ENCODE peak calls at places on chromosome 5, in eight cellular contexts. M is dorsolateral prefrontal cortex, J is GM23338, T is psoas muscle, N is hepatocyte, O is PC-3, V is foreskin fibroblast, F is thyroid gland. D is an unnamed sample.

GRCh38 chr5:134604908-134605307 is 27.7 kb downstream of the SAR1B start:
- DNase-seq in N (no peak), T (no peak), F (no peak), J (no peak), V (no peak), O (no peak), M (no peak), D (no peak)

GRCh38 chr5:89729623-89730390 is 679.7 kb downstream of the CETN3 start:
- DNase-seq in V (peak), N (peak), F (no peak), T (no peak), M (no peak), O (peak), J (no peak), D (no peak)

GRCh38 chr5:11563822-11564221 is 340.4 kb downstream of the CTNND2 start:
- DNase-seq in M (no peak), F (no peak), N (no peak), T (no peak), O (no peak), J (no peak), V (no peak), D (no peak)

GRCh38 chr5:21919417-21920022 is 933.6 kb downstream of the CDH12 start:
- DNase-seq in N (peak), T (no peak), F (no peak), M (peak), V (peak), O (peak), J (peak), D (peak)

GRCh38 chr5:102540251-102540812 is 41.5 kb upstream of the SLCO6A1 start:
- DNase-seq in V (no peak), J (no peak), O (no peak), N (no peak), M (no peak), T (no peak), F (no peak), D (no peak)

GRCh38 chr5:173448856-173449255 is 120.6 kb upstream of the STC2 start:
- DNase-seq in J (no peak), M (no peak), T (no peak), V (no peak), F (no peak), N (no peak), O (no peak), D (no peak)

GRCh38 chr5:80083115-80083890 is 48.2 kb downstream of the THBS4 start:
- DNase-seq in V (peak), T (no peak), F (peak), N (peak), O (peak), J (peak), M (peak), D (peak)

GRCh38 chr5:68543212-68543611 is 327.7 kb downstream of the PIK3R1 start:
- DNase-seq in J (no peak), N (no peak), M (no peak), V (no peak), O (no peak), F (peak), T (no peak), D (no peak)

GRCh38 chr5:7425830-7426229 is 29.9 kb downstream of the ADCY2 start:
- DNase-seq in O (no peak), T (no peak), N (no peak), J (no peak), M (no peak), V (no peak), F (no peak), D (no peak)

GRCh38 chr5:80070338-80071056 is 35.3 kb downstream of the THBS4 start:
- DNase-seq in N (no peak), V (peak), J (no peak), T (no peak), M (no peak), O (no peak), F (no peak), D (no peak)

GRCh38 chr5:20554001-20554400 is 566.0 kb upstream of the CDH18 start:
- DNase-seq in O (peak), J (no peak), V (no peak), M (no peak), T (no peak), N (no peak), F (no peak), D (no peak)

GRCh38 chr5:97554992-97555981 is 372.2 kb upstream of the RIOK2 start:
- DNase-seq in V (peak), F (no peak), J (no peak), M (no peak), O (no peak), T (no peak), N (no peak), D (no peak)

GRCh38 chr5:125281662-125282061 is 535.2 kb upstream of the ZNF608 start:
- DNase-seq in V (no peak), F (no peak), M (no peak), O (no peak), N (no peak), T (no peak), J (no peak), D (no peak)

GRCh38 chr5:14105717-14106435 is 37.3 kb upstream of the TRIO start:
- DNase-seq in M (no peak), V (peak), N (peak), T (peak), F (peak), O (peak), J (no peak), D (peak)

GRCh38 chr5:103582364-103582763 is 19.8 kb upstream of the NUDT12 start:
- DNase-seq in O (peak), V (peak), M (no peak), T (no peak), F (peak), N (peak), J (peak), D (peak)

GRCh38 chr5:57804500-57804899 is 321.9 kb upstream of the ACTBL2 start:
- DNase-seq in F (no peak), J (no peak), V (no peak), O (no peak), T (no peak), N (no peak), M (no peak), D (no peak)

GRCh38 chr5:150710165-150710564 is 9.3 kb upstream of the RBM22 start:
- DNase-seq in F (no peak), O (peak), J (peak), T (no peak), N (no peak), M (no peak), V (no peak), D (no peak)

GRCh38 chr5:174531782-174532191 is 192.6 kb upstream of the MSX2 start:
- DNase-seq in J (no peak), O (peak), F (no peak), T (no peak), V (no peak), M (no peak), N (no peak), D (no peak)

GRCh38 chr5:153792305-153792704 is 246.4 kb downstream of the FAM114A2 start:
- DNase-seq in F (no peak), J (no peak), T (no peak), V (no peak), M (no peak), O (no peak), N (no peak), D (no peak)

GRCh38 chr5:153919161-153919560 is 119.5 kb downstream of the FAM114A2 start:
- DNase-seq in F (no peak), V (no peak), M (no peak), J (no peak), O (no peak), N (no peak), T (no peak), D (no peak)

GRCh38 chr5:67206381-67207328 is 10.1 kb upstream of the CD180 start:
- DNase-seq in T (no peak), V (no peak), F (peak), M (no peak), J (no peak), O (peak), N (peak), D (no peak)

GRCh38 chr5:170291324-170291847 is 6.2 kb downstream of the LCP2 start:
- DNase-seq in O (no peak), T (no peak), J (no peak), N (no peak), M (no peak), V (no peak), F (no peak), D (no peak)

GRCh38 chr5:88681402-88681801 is 201.6 kb downstream of the MEF2C start:
- DNase-seq in O (no peak), N (no peak), M (no peak), V (no peak), T (no peak), F (no peak), J (no peak), D (no peak)

GRCh38 chr5:76801159-76801802 is 17.5 kb upstream of the F2RL1 start:
- DNase-seq in O (peak), J (no peak), V (peak), M (no peak), N (no peak), T (peak), F (no peak), D (no peak)

GRCh38 chr5:61734001-61734400 is 401.9 kb downstream of the ZSWIM6 start:
- DNase-seq in V (peak), M (no peak), O (no peak), J (no peak), F (no peak), T (no peak), N (no peak), D (no peak)

GRCh38 chr5:18798058-18798457 is 1163.8 kb downstream of the TAF11L14 start:
- DNase-seq in V (no peak), M (no peak), J (peak), T (no peak), N (no peak), O (no peak), F (no peak), D (no peak)

GRCh38 chr5:19927919-19928318 is 60.1 kb downstream of the CDH18 start:
- DNase-seq in M (peak), F (no peak), O (no peak), V (peak), N (peak), J (peak), T (no peak), D (no peak)

GRCh38 chr5:145479271-145479670 is 355.9 kb downstream of the PRELID2 start:
- DNase-seq in V (peak), N (no peak), F (no peak), J (peak), M (no peak), O (no peak), T (no peak), D (no peak)

GRCh38 chr5:126335871-126336270 is 87.3 kb upstream of the GRAMD2B start:
- DNase-seq in V (no peak), M (no peak), N (no peak), F (no peak), J (no peak), T (no peak), O (no peak), D (no peak)

GRCh38 chr5:157944077-157944633 is 85.2 kb upstream of the CLINT1 start:
- DNase-seq in T (no peak), M (no peak), J (no peak), N (no peak), O (no peak), F (no peak), V (no peak), D (no peak)

GRCh38 chr5:130135506-130135905 is 231.2 kb downstream of the CHSY3 start:
- DNase-seq in N (peak), M (no peak), F (no peak), T (no peak), O (peak), J (no peak), V (peak), D (no peak)

GRCh38 chr5:61330341-61330878 is 1.6 kb upstream of the ZSWIM6 start:
- DNase-seq in V (peak), F (no peak), M (peak), N (no peak), O (peak), T (peak), J (peak), D (no peak)

GRCh38 chr5:36744041-36744677 is 132.4 kb upstream of the NIPBL start:
- DNase-seq in O (peak), N (peak), V (no peak), J (no peak), T (no peak), F (no peak), M (no peak), D (peak)

GRCh38 chr5:83321656-83322055 is 149.9 kb upstream of the VCAN start:
- DNase-seq in T (no peak), F (no peak), N (no peak), V (peak), O (peak), M (no peak), J (no peak), D (peak)

GRCh38 chr5:126104951-126105350 is 318.3 kb upstream of the GRAMD2B start:
- DNase-seq in O (no peak), T (no peak), M (no peak), V (peak), F (no peak), N (no peak), J (no peak), D (no peak)

GRCh38 chr5:96562614-96563013 is 99.6 kb upstream of the CAST start:
- DNase-seq in J (no peak), N (no peak), V (peak), F (no peak), M (no peak), T (no peak), O (peak), D (no peak)

DNA sequence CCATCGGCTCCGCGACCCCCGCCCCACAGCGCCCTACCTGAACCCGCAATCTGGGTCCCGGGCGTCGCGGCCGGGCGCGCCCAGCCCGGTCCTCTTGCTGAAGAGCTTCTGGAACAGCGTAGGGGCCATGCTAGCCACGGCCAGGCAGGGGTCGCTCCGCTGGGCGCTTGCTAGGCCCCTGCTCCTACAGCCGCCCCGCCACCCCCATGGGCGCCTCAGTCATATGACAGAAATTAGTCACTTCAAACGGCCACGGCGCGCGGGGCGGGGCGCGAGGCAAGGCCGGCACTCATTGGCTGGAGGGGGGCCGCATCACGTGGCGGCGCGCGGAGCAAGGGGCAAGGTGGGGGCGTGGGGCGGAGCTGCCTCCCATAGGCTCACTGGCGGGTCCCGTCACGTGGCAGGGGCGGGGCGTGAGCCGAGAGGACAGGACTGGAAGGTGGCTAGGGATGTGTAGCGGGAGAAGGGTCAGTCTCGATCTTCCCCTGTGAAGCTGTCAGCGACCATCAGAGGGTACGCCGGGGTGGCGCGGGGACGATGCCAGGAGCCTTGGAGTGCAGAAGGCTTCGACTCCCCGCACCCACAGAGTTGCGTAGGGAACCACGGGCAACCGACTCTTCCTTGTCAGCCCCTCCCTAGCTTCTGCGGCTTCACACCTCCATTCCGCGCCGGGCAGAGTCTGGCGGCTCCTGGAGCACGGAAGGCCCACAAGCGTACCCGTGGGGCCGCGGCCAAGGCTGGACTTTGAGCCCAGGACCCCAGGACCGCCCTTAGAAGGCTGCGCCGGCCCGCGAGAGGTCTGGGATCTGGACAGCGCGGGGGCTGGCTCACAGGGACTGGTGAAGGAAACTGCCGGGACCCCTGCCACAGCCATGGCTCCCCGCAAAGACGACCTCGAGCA is at the start of gene FNIP1:
- DNase-seq in V (peak), T (peak), J (peak), M (peak), N (peak), F (peak), O (peak), D (peak)
- TF ChIP-seq CTCF in V (no peak), T (no peak), J (no peak), M (peak), N (peak), F (no peak), O (no peak), D (no peak)

DNA sequence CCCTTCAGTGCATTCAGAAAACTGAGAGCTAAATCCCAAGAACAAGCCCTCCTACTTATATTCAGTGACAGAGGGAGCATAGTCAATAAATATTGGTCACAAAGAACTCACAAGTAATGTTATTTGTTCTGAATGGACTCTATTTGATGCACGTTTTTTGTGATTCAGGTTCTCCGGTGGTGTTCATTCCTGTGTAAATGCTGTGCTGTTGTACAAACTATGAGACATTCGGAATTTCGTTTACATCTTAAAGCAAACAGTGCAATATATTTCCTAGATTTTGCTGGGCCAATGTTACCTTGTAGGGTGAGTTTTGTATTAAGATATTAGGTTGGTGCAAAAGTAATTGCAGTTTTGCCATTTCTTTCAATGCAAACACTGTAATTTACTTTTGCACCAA is 444.2 kb upstream of the PTGER4 start:
- DNase-seq in N (no peak), F (no peak), J (no peak), M (no peak), T (no peak), O (peak), V (no peak), D (no peak)
- H3K4me3 ChIP-seq in N (no peak), F (no peak), J (no peak), M (no peak), T (no peak), O (peak), V (no peak), D (no peak)

GRCh38 chr5:39599721-39600431 is 175.1 kb upstream of the DAB2 start:
- DNase-seq in J (peak), O (peak), N (peak), T (no peak), F (no peak), M (no peak), V (peak), D (peak)
- TF ChIP-seq CTCF in J (peak), O (peak), N (peak), T (peak), F (peak), M (peak), V (peak), D (peak)

GRCh38 chr5:140966293-140967225 is at the start of gene PCDHAC2:
- DNase-seq in F (peak), J (peak), O (peak), V (peak), M (peak), T (peak), N (peak), D (no peak)
- H3K4me3 ChIP-seq in F (peak), J (peak), O (peak), V (peak), M (peak), T (peak), N (peak), D (peak)